ENCODE peak calls at places on chromosomes 11 and 22, in seven cellular contexts. P is mesenchymal stem cell, U is neuronal stem cell, F is IMR-90, M is H9, J is trophoblast cell, G is H1. W is an unnamed sample.

GRCh38 chr11:14309425-14310192 is 49.4 kb downstream of the RRAS2 start:
- DNase-seq in P (no peak), U (no peak), F (no peak), M (no peak), J (no peak), G (no peak), W (no peak)

GRCh38 chr11:11119917-11120316 is 233.1 kb downstream of the CSNK2A3 start:
- DNase-seq in P (no peak), U (no peak), F (no peak), M (peak), J (no peak), G (no peak), W (peak)

GRCh38 chr11:12765428-12765827 is 91.2 kb downstream of the TEAD1 start:
- DNase-seq in P (peak), U (no peak), F (peak), M (no peak), J (no peak), G (no peak), W (no peak)

GRCh38 chr11:69840371-69841169 is 21.4 kb upstream of the FGF3 start:
- DNase-seq in P (no peak), U (no peak), F (no peak), M (peak), J (no peak), G (no peak), W (no peak)

GRCh38 chr22:35630387-35630793 is 13.3 kb upstream of the MB start:
- DNase-seq in P (peak), U (no peak), F (peak), M (peak), J (peak), G (no peak), W (peak)

GRCh38 chr11:68383976-68384501 is 71.6 kb downstream of the LRP5 start:
- DNase-seq in P (peak), U (peak), F (peak), M (peak), J (no peak), G (peak), W (peak)

GRCh38 chr11:44539971-44540370 is 25.5 kb upstream of the CD82 start:
- DNase-seq in P (no peak), U (no peak), F (no peak), M (no peak), J (no peak), G (no peak), W (peak)

GRCh38 chr22:41576877-41577276 is 12.8 kb downstream of the PMM1 start:
- DNase-seq in P (peak), U (peak), F (peak), M (peak), J (peak), G (no peak), W (peak)

GRCh38 chr22:25987948-25988347 is 181.3 kb upstream of the SEZ6L start:
- DNase-seq in P (no peak), U (no peak), F (no peak), M (no peak), J (no peak), G (no peak), W (peak)

GRCh38 chr11:132028380-132029240 is 658.2 kb downstream of the NTM start:
- DNase-seq in P (peak), U (peak), F (peak), M (peak), J (no peak), G (no peak), W (peak)

GRCh38 chr11:132033051-132033450 is 662.6 kb downstream of the NTM start:
- DNase-seq in P (no peak), U (no peak), F (peak), M (no peak), J (no peak), G (no peak), W (no peak)

GRCh38 chr11:132032555-132032954 is 662.1 kb downstream of the NTM start:
- DNase-seq in P (peak), U (no peak), F (peak), M (no peak), J (no peak), G (no peak), W (no peak)

GRCh38 chr11:132026746-132027145 is 656.3 kb downstream of the NTM start:
- DNase-seq in P (no peak), U (no peak), F (no peak), M (no peak), J (no peak), G (no peak), W (no peak)

GRCh38 chr11:132030896-132031295 is 660.5 kb downstream of the NTM start:
- DNase-seq in P (no peak), U (no peak), F (peak), M (no peak), J (no peak), G (no peak), W (no peak)
- H3K18ac ChIP-seq in P (peak), U (no peak), F (no peak), M (no peak), J (no peak), G (no peak), W (no peak)

DNA sequence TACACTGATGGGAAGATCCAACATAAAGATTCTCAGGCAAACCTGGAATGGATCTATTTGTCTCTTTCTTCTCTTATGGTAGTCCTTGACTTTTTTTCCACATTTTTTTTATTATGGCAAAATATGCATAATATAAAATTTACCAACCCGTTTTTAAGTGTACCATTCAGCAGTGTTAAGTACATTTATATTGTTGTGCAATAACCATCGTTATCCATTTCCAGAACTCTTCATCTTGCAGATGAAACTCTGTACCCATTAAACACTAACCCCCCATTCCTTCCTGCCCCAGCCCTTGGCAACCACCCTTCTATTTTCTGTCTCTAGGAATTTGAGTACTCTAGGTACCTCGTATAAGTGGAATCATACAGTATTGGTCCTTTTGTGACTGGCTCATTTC is 99.7 kb downstream of the DSCAML1 start:
- DNase-seq in P (no peak), U (no peak), F (no peak), M (no peak), J (no peak), G (no peak), W (no peak)
- H3K18ac ChIP-seq in P (no peak), U (no peak), F (no peak), M (no peak), J (no peak), G (no peak), W (no peak)

GRCh38 chr11:63289658-63290057 is 46.3 kb upstream of the SLC22A25 start:
- DNase-seq in P (no peak), U (no peak), F (no peak), M (no peak), J (no peak), G (no peak), W (no peak)

DNA sequence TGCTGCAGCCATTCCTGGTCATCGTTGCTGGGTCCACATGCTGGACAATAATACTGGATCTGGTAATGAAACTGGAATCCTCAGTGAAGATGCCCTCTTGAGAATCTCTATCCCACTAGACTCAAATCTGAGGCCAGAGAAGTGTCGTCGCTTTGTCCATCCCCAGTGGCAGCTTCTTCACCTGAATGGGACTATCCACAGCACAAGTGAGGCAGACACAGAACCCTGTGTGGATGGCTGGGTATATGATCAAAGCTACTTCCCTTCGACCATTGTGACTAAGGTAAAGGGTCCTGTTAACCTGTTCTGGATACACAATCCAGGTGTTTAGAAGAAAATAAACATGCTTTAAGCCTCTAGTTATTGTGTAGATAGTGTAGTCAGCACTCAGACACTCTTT is 46.9 kb upstream of the SLC22A25 start:
- DNase-seq in P (no peak), U (no peak), F (no peak), M (no peak), J (no peak), G (no peak), W (no peak)
- H3K18ac ChIP-seq in P (no peak), U (no peak), F (no peak), M (no peak), J (no peak), G (no peak), W (no peak)

GRCh38 chr22:38796262-38796957 is 2.5 kb upstream of the DNAL4 start:
- DNase-seq in P (no peak), U (no peak), F (no peak), M (no peak), J (peak), G (no peak), W (no peak)

GRCh38 chr22:38789606-38790005 is 4.3 kb downstream of the DNAL4 start:
- DNase-seq in P (no peak), U (no peak), F (no peak), M (no peak), J (no peak), G (no peak), W (no peak)

GRCh38 chr22:38792833-38793232 is 1.1 kb downstream of the DNAL4 start:
- DNase-seq in P (peak), U (no peak), F (peak), M (no peak), J (peak), G (no peak), W (no peak)

GRCh38 chr22:38795569-38795968 is 1.6 kb upstream of the DNAL4 start:
- DNase-seq in P (no peak), U (no peak), F (no peak), M (no peak), J (no peak), G (no peak), W (no peak)

GRCh38 chr22:38793721-38794466 is at the start of gene DNAL4:
- DNase-seq in P (peak), U (peak), F (peak), M (peak), J (peak), G (peak), W (peak)
- H3K18ac ChIP-seq in P (peak), U (peak), F (peak), M (peak), J (no peak), G (peak), W (no peak)

DNA sequence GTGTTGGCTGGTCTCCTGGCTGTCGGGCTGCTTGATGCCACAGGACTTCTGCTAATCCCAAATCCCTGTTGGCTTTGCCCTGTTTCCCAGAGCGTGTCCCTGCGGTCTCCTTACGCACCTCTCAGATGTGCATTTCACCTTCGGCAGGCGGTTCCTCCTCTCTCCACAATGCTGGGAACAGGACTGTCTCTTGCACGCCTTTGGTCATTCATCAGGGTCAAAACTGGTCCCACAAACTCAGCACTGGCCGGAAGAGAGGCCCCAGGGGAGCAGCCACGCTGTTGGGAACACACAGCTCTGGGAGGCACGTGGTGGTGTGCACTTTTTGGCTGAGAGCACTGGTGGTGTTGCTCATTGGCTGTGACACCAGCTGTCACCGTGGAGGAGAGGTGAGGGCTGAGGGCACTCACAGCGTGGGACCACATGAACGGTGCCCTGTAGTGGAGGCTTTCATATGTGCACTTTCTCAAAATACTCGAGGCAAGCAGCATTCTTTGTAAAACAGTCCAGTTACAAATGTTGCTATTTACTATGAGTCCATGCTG is 15.3 kb upstream of the TRMU start:
- DNase-seq in P (no peak), U (no peak), F (no peak), M (no peak), J (no peak), G (no peak), W (no peak)
- H3K18ac ChIP-seq in P (no peak), U (no peak), F (no peak), M (no peak), J (no peak), G (no peak), W (no peak)

GRCh38 chr11:113923572-113923971 is 19.0 kb downstream of the HTR3B start:
- DNase-seq in P (no peak), U (no peak), F (no peak), M (no peak), J (no peak), G (no peak), W (no peak)
- H3K18ac ChIP-seq in P (no peak), U (no peak), F (no peak), M (no peak), J (no peak), G (no peak), W (no peak)

GRCh38 chr22:20522828-20523117 is 15.4 kb downstream of the MED15 start:
- DNase-seq in P (no peak), U (no peak), F (no peak), M (no peak), J (no peak), G (no peak), W (no peak)

GRCh38 chr22:20519558-20519957 is 12.1 kb downstream of the MED15 start:
- DNase-seq in P (no peak), U (no peak), F (no peak), M (no peak), J (no peak), G (no peak), W (no peak)

GRCh38 chr22:20517841-20518592 is 10.6 kb downstream of the MED15 start:
- DNase-seq in P (no peak), U (no peak), F (no peak), M (no peak), J (no peak), G (no peak), W (no peak)

GRCh38 chr22:20522134-20522827 is 14.9 kb downstream of the MED15 start:
- DNase-seq in P (no peak), U (no peak), F (no peak), M (no peak), J (no peak), G (no peak), W (no peak)

DNA sequence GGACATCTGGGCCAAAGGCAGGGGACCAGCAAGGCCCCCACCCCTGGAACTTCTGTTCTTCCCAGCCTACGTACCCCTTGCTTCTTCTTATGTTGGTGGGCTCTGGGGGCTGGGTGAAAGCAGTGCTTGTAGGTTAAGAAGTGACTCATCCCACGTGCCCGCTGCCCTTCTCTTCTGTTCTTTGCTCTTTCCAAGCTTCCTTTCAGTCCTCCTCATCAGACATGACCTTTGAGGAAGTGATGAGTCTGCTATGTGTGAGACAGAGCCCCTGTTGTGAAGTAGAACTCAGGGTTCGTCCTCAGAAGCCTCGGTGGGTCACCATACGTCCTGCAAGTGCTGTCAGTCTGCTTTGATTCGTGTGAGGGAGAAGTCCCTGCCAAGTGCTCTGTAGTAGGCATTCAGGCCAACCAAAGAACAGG is 12.7 kb downstream of the MED15 start:
- DNase-seq in P (peak), U (no peak), F (peak), M (no peak), J (no peak), G (no peak), W (peak)
- H3K18ac ChIP-seq in P (peak), U (no peak), F (no peak), M (no peak), J (peak), G (no peak), W (no peak)

DNA sequence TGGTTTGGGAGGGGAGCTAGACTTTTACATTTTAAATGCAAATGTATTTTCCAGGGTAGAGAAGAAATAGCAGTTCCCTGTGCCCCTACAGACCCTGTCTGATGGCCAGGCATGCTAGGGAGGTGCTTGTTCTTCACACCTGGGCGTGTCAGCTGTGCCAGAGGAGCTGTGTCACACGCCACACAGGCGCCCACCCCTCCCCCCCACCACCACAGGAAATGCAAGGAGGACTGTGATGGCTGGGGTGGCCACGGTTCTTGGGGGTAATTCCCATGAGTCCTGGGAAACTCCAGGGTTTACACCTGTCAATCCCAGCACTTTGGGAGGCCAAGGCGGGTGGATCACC is 82.2 kb downstream of the FLI1 start:
- DNase-seq in P (no peak), U (no peak), F (no peak), M (no peak), J (no peak), G (no peak), W (peak)
- H3K18ac ChIP-seq in P (no peak), U (peak), F (no peak), M (no peak), J (no peak), G (peak), W (no peak)

GRCh38 chr22:36673821-36674220 is 29.7 kb downstream of the CACNG2 start:
- DNase-seq in P (no peak), U (no peak), F (no peak), M (no peak), J (no peak), G (no peak), W (no peak)
- H3K18ac ChIP-seq in P (no peak), U (peak), F (no peak), M (no peak), J (no peak), G (no peak), W (no peak)

W was measured in mesendoderm.